ENCODE peak calls at places on chromosome 22, in ten cellular contexts. Z, W, C, L, T, P, J, S, F and U are unnamed samples.

GRCh38 chr22:37559901-37560681 is at the start of gene CDC42EP1:
- DNase-seq in Z (peak; percentile 82), W (peak; percentile 75), C (no peak), L (peak; percentile 85), T (peak; percentile 36), P (no peak), J (no peak), S (peak; percentile 65), F (no peak), U (no peak)

GRCh38 chr22:37818397-37819099 is 4.6 kb upstream of the GALR3 start:
- DNase-seq in Z (peak; percentile 84), W (peak; percentile 77), C (no peak), L (peak; percentile 77), T (peak; percentile 35), P (peak; percentile 53), J (no peak), S (peak; percentile 64), F (peak; percentile 69), U (peak; percentile 40)

GRCh38 chr22:41341990-41342389 is 39.8 kb upstream of the TEF start:
- DNase-seq in Z (no peak), W (no peak), C (no peak), L (no peak), T (peak; percentile 36), P (no peak), J (no peak), S (peak; percentile 38), F (no peak), U (no peak)

GRCh38 chr22:39520054-39520873 is at the start of gene ATF4:
- DNase-seq in Z (peak; percentile 100), W (peak; percentile 99), C (peak; percentile 95), L (peak; percentile 98), T (peak; percentile 99), P (peak; percentile 98), J (peak; percentile 97), S (peak; percentile 99), F (peak; percentile 95), U (peak; percentile 99)

GRCh38 chr22:46409631-46410210 is 74.2 kb downstream of the TRMU start:
- DNase-seq in Z (no peak), W (no peak), C (no peak), L (no peak), T (no peak), P (no peak), J (no peak), S (no peak), F (no peak), U (no peak)

GRCh38 chr22:43222987-43223386 is 36.1 kb upstream of the TTLL12 start:
- DNase-seq in Z (no peak), W (no peak), C (no peak), L (no peak), T (no peak), P (no peak), J (no peak), S (no peak), F (no peak), U (peak; percentile 71)

GRCh38 chr22:48567213-48567975 is 1260.3 kb downstream of the BRD1 start:
- DNase-seq in Z (peak; percentile 21), W (peak; percentile 23), C (no peak), L (no peak), T (no peak), P (no peak), J (no peak), S (no peak), F (no peak), U (peak; percentile 74)

GRCh38 chr22:48464246-48464645 is 1363.4 kb downstream of the BRD1 start:
- DNase-seq in Z (no peak), W (no peak), C (no peak), L (no peak), T (no peak), P (no peak), J (no peak), S (no peak), F (no peak), U (no peak)

GRCh38 chr22:43521716-43522115 is 109.9 kb downstream of the MPPED1 start:
- DNase-seq in Z (no peak), W (no peak), C (no peak), L (no peak), T (no peak), P (no peak), J (no peak), S (peak; percentile 43), F (no peak), U (no peak)

GRCh38 chr22:26734339-26735018 is 77.1 kb downstream of the MIAT start:
- DNase-seq in Z (no peak), W (no peak), C (no peak), L (no peak), T (no peak), P (no peak), J (no peak), S (no peak), F (no peak), U (no peak)

GRCh38 chr22:45972091-45972867 is 4.7 kb downstream of the WNT7B start:
- DNase-seq in Z (peak; percentile 42), W (no peak), C (no peak), L (no peak), T (no peak), P (no peak), J (no peak), S (peak; percentile 21), F (no peak), U (no peak)

GRCh38 chr22:29816539-29816938 is 21.5 kb downstream of the ASCC2 start:
- DNase-seq in Z (no peak), W (no peak), C (no peak), L (no peak), T (no peak), P (no peak), J (no peak), S (no peak), F (no peak), U (peak; percentile 66)

GRCh38 chr22:27842236-27842993 is 40.9 kb upstream of the MN1 start:
- DNase-seq in Z (no peak), W (no peak), C (no peak), L (peak; percentile 38), T (no peak), P (no peak), J (no peak), S (no peak), F (no peak), U (peak; percentile 8)

GRCh38 chr22:26066534-26066933 is 102.7 kb upstream of the SEZ6L start:
- DNase-seq in Z (no peak), W (no peak), C (peak; percentile 79), L (no peak), T (no peak), P (peak; percentile 94), J (no peak), S (no peak), F (no peak), U (no peak)

GRCh38 chr22:24833881-24834495 is 28.0 kb downstream of the SGSM1 start:
- DNase-seq in Z (no peak), W (no peak), C (no peak), L (no peak), T (no peak), P (no peak), J (no peak), S (no peak), F (no peak), U (peak; percentile 71)

GRCh38 chr22:43992331-43992821 is 31.7 kb upstream of the PARVB start:
- DNase-seq in Z (peak; percentile 97), W (no peak), C (no peak), L (no peak), T (peak; percentile 78), P (no peak), J (no peak), S (no peak), F (no peak), U (no peak)

GRCh38 chr22:31650391-31650790 is 11.6 kb downstream of the PISD start:
- DNase-seq in Z (peak; percentile 87), W (no peak), C (no peak), L (no peak), T (peak; percentile 89), P (no peak), J (peak; percentile 75), S (peak; percentile 91), F (no peak), U (no peak)

GRCh38 chr22:36767035-36767775 is 8.7 kb downstream of the IFT27 start:
- DNase-seq in Z (no peak), W (no peak), C (no peak), L (no peak), T (no peak), P (no peak), J (no peak), S (no peak), F (no peak), U (no peak)

GRCh38 chr22:22196018-22196533 is 48.5 kb upstream of the VPREB1 start:
- DNase-seq in Z (no peak), W (peak; percentile 25), C (no peak), L (no peak), T (no peak), P (no peak), J (no peak), S (no peak), F (no peak), U (no peak)

GRCh38 chr22:39958916-39959639 is 1.1 kb upstream of the TMA7B start:
- DNase-seq in Z (no peak), W (no peak), C (no peak), L (no peak), T (no peak), P (no peak), J (no peak), S (no peak), F (no peak), U (no peak)

GRCh38 chr22:43007519-43008102 is 7.3 kb downstream of the PACSIN2 start:
- DNase-seq in Z (peak; percentile 86), W (no peak), C (no peak), L (no peak), T (peak; percentile 75), P (no peak), J (peak; percentile 58), S (peak; percentile 67), F (no peak), U (peak; percentile 28)

GRCh38 chr22:24094966-24095365 is 83.9 kb downstream of the CABIN1 start:
- DNase-seq in Z (no peak), W (no peak), C (no peak), L (peak; percentile 17), T (no peak), P (no peak), J (no peak), S (no peak), F (no peak), U (no peak)

GRCh38 chr22:19464975-19465374 is 14.0 kb downstream of the UFD1 start:
- DNase-seq in Z (no peak), W (no peak), C (no peak), L (no peak), T (no peak), P (no peak), J (no peak), S (no peak), F (no peak), U (no peak)

GRCh38 chr22:48180631-48181030 is 1418.2 kb downstream of the TBC1D22A start:
- DNase-seq in Z (peak; percentile 13), W (no peak), C (no peak), L (no peak), T (no peak), P (no peak), J (no peak), S (no peak), F (no peak), U (no peak)

GRCh38 chr22:18056161-18056666 is 21.6 kb upstream of the PEX26 start:
- DNase-seq in Z (peak; percentile 91), W (no peak), C (no peak), L (no peak), T (peak; percentile 76), P (peak; percentile 2), J (peak; percentile 75), S (peak; percentile 92), F (no peak), U (peak; percentile 66)

GRCh38 chr22:46574993-46575914 is 37.8 kb upstream of the CELSR1 start:
- DNase-seq in Z (no peak), W (peak; percentile 59), C (no peak), L (no peak), T (no peak), P (no peak), J (no peak), S (peak; percentile 63), F (no peak), U (no peak)

GRCh38 chr22:40310081-40310770 is 36.1 kb upstream of the ADSL start:
- DNase-seq in Z (peak; percentile 93), W (no peak), C (no peak), L (no peak), T (peak; percentile 93), P (no peak), J (no peak), S (no peak), F (no peak), U (no peak)

GRCh38 chr22:45294030-45294429 is 9.3 kb downstream of the UPK3A start:
- DNase-seq in Z (no peak), W (no peak), C (no peak), L (no peak), T (no peak), P (no peak), J (no peak), S (no peak), F (no peak), U (no peak)